ENCODE peak calls at places on chromosomes 1 and 21, in seven cellular contexts. C, T, J, S, M, U and W are unnamed samples.
A peak's percentile ranks its signal among the peaks of the same experiment; 100 is the strongest.

GRCh38 chr1:169110265-169110664 is 3.8 kb downstream of the ATP1B1 start:
- DNase-seq in C (no peak), T (no peak), J (no peak), S (no peak), M (no peak), U (no peak), W (peak; percentile 35)

GRCh38 chr1:191662746-191663145 is 495.5 kb upstream of the RGS18 start:
- DNase-seq in C (no peak), T (no peak), J (no peak), S (no peak), M (no peak), U (no peak), W (no peak)

GRCh38 chr1:84271452-84272273 is 29.8 kb upstream of the SAMD13 start:
- DNase-seq in C (peak; percentile 74), T (no peak), J (peak; percentile 43), S (peak; percentile 17), M (no peak), U (peak; percentile 52), W (peak; percentile 54)

GRCh38 chr1:28518745-28519341 is 13.0 kb downstream of the RCC1 start:
- DNase-seq in C (no peak), T (peak; percentile 59), J (no peak), S (peak; percentile 48), M (no peak), U (peak; percentile 54), W (no peak)

GRCh38 chr1:7095343-7095964 is 310.2 kb downstream of the CAMTA1 start:
- DNase-seq in C (no peak), T (no peak), J (no peak), S (no peak), M (no peak), U (no peak), W (no peak)

GRCh38 chr1:25550683-25551310 is 7.4 kb downstream of the LDLRAP1 start:
- DNase-seq in C (peak; percentile 25), T (no peak), J (no peak), S (no peak), M (no peak), U (no peak), W (no peak)

GRCh38 chr1:169786974-169787373 is 7.7 kb downstream of the METTL18 start:
- DNase-seq in C (no peak), T (no peak), J (no peak), S (no peak), M (no peak), U (no peak), W (no peak)

GRCh38 chr1:32045770-32046169 is 27.0 kb upstream of the TMEM39B start:
- DNase-seq in C (no peak), T (no peak), J (no peak), S (no peak), M (no peak), U (no peak), W (no peak)

GRCh38 chr1:235776396-235776795 is 90.3 kb downstream of the LYST start:
- DNase-seq in C (no peak), T (no peak), J (no peak), S (no peak), M (no peak), U (peak; percentile 58), W (no peak)

GRCh38 chr1:70497152-70497551 is 86.1 kb downstream of the CTH start:
- DNase-seq in C (no peak), T (no peak), J (no peak), S (no peak), M (no peak), U (no peak), W (no peak)

GRCh38 chr1:23168079-23168461 is 586 bp downstream of the LUZP1 start:
- DNase-seq in C (no peak), T (peak; percentile 21), J (no peak), S (no peak), M (no peak), U (peak; percentile 69), W (no peak)

GRCh38 chr1:168112673-168113305 is 23.9 kb downstream of the GPR161 start:
- DNase-seq in C (peak; percentile 87), T (peak; percentile 39), J (no peak), S (peak; percentile 80), M (no peak), U (peak; percentile 64), W (no peak)

GRCh38 chr1:223234164-223234501 is 91.1 kb upstream of the TLR5 start:
- DNase-seq in C (no peak), T (no peak), J (no peak), S (no peak), M (no peak), U (no peak), W (no peak)

GRCh38 chr1:26290416-26291261 is 10.8 kb downstream of the SH3BGRL3 start:
- DNase-seq in C (no peak), T (no peak), J (peak; percentile 41), S (no peak), M (no peak), U (no peak), W (no peak)

GRCh38 chr1:167683641-167684502 is 37.9 kb upstream of the MPZL1 start:
- DNase-seq in C (peak; percentile 70), T (no peak), J (peak; percentile 74), S (peak; percentile 55), M (no peak), U (peak; percentile 40), W (peak; percentile 80)

DNA sequence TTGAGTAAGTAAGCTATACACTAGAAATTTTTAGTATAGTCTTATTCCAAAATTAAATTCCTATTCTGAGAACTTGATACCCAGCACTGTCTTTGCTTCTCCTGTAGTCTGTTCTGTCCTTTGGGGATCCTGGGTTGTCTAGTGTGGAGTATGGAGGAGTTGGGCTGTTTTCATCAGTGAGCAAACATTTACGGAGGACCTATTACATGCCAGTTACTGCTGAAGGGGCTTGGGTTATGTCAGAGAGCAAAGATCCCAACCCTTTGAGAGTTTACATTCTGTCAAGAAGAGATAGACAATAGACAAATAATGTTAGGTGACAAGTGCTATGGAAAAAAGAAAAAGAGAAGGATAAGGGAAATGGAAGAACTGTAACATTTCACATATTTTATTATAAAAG is 9.0 kb downstream of the TRAPPC10 start:
- DNase-seq in C (no peak), T (no peak), J (no peak), S (no peak), M (no peak), U (no peak), W (no peak)
- H3K4me1 ChIP-seq in C (peaks cover 10% of the 10 kb centered on the region), T (peaks cover 15% of the 10 kb centered on the region), J (peaks cover 19% of the 10 kb centered on the region), S (no peaks in the 10 kb centered on the region), M (no peaks in the 10 kb centered on the region), U (peaks cover 20% of the 10 kb centered on the region), W (peaks cover 15% of the 10 kb centered on the region)

DNA sequence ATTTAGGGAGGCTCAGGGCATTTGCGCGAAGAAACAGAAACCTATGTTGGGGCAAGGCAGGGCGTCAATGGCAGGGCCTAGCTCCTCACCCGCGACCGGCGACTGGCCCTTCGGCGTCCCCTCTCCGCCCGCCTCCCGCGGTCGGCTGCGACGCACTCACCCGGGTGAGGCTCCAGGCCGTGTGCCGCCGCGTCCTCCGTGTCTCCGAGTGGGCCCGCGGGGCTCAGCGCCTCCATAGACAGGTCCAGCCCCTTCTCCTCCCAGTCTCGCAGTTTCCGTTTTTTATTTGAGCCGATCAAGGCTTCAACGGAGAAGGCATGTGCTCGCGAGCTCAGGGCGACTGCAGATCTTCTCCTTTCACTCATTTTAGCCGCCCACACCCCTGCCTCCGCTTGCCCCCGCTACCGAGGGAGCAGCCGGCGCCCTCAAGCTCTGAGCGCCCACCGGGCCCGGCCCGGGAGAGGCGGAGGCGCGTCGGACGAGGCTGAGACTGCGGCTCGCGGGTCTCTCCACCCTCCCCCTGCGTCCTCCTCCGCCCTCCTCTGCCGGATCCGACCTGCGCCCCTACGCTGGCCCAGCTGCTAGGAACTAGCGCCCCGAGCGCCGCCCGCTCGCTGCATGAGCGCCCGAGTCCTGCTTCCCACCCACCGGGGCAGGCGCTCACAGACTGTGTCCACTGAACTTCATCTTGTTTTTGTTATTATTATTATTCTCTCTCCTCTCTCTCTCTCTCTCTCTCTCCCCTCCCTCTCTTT is 535 bp downstream of the TBX15 start:
- DNase-seq in C (no peak), T (no peak), J (peak; percentile 78), S (no peak), M (no peak), U (peak; percentile 82), W (peak; percentile 82)
- TF ChIP-seq EZH2 in C (peak; percentile 83), T (no peak), J (peak; percentile 90), S (no peak), M (no peak), U (no peak), W (peak; percentile 78)

DNA sequence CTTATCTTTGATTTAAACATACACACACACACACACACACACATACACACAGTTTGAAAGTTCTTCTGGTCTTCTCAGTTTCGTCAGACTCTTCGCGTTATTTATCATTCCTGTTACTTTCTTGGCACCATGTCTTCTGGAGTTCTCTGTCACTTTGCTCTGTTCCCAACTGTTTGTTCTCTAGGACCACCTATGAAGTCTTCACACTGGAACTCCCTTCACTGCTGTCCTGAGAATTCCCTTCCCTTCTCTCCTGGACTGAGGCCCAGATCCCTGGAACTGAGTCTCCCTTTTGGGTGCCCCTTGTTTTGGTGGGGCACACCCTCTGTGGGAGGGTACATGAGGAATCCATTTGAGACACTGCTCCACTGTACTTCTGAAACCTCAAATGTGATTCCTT is 30.5 kb downstream of the ALG14 start:
- DNase-seq in C (peak; percentile 34), T (no peak), J (no peak), S (no peak), M (no peak), U (peak; percentile 69), W (peak; percentile 4)
- H3K27ac ChIP-seq in C (peak overlapping the region; percentile 66), T (no peak overlapping the region), J (no peak overlapping the region), S (no peak overlapping the region), M (no peak overlapping the region), U (peak overlapping the region; percentile 56), W (no peak overlapping the region)

DNA sequence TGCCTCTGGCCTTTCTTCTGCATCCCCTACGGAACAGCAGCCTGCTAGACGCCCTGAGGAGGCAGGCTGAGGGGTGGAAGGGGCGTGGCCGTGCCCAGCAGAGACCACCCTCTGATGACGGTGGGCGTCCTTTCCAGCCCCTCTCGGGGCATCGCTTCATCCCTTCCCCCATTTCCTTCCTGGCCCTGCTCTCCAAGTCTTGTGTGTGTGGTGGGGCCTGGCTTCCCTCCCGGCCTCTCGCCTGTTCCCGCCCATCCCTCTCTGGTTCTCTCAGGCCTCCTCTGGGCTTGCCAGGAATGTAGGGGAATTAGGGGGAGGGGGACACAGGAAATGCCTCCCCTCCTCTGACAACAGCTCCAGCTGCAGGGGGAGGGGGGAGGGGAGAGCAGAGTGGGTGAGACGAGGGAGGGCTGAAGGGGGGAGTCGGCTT is 51.1 kb downstream of the SKI start:
- DNase-seq in C (peak; percentile 98), T (no peak), J (peak; percentile 99), S (no peak), M (no peak), U (peak; percentile 70), W (peak; percentile 91)
- H3K4me1 ChIP-seq in C (peaks cover 32% of the 10 kb centered on the region), T (no peaks in the 10 kb centered on the region), J (peaks cover 47% of the 10 kb centered on the region), S (no peaks in the 10 kb centered on the region), M (no peaks in the 10 kb centered on the region), U (peaks cover 45% of the 10 kb centered on the region), W (peaks cover 40% of the 10 kb centered on the region)